ENCODE peak calls at places on chromosomes 16 and 17, in nine cellular contexts. G is right atrium auricular region; W is A549; T is CD8-positive, alpha-beta T cell; K is cardiac muscle cell; L is sigmoid colon; J is heart left ventricle; X is lung; H is IMR-90. U is an unnamed sample.

GRCh38 chr16:11139624-11140375 is 116.2 kb downstream of the SOCS1 start:
- DNase-seq in G (no peak), T (no peak), H (no peak), W (no peak), J (no peak), X (no peak), K (no peak), L (no peak), U (no peak)

GRCh38 chr17:19630651-19631050 is 17.9 kb upstream of the ALDH3A2 start:
- DNase-seq in H (no peak), J (no peak), X (no peak), T (no peak), K (no peak), G (no peak), W (no peak), L (no peak), U (no peak)

GRCh38 chr17:973053-973452 is 6.5 kb downstream of the NXN start:
- DNase-seq in W (no peak), T (no peak), J (no peak), L (no peak), G (no peak), H (no peak), K (no peak), X (no peak), U (no peak)

GRCh38 chr17:63925615-63926014 is 6.5 kb downstream of the CD79B start:
- DNase-seq in H (no peak), G (no peak), T (no peak), L (no peak), J (no peak), W (no peak), K (no peak), X (no peak), U (peak; percentile 0)

GRCh38 chr17:9821921-9822320 is at the start of gene GSG1L2:
- DNase-seq in X (no peak), W (no peak), J (no peak), G (no peak), K (no peak), T (no peak), L (no peak), H (no peak), U (no peak)

GRCh38 chr16:63737633-63738032 is 1384.2 kb downstream of the CDH11 start:
- DNase-seq in K (no peak), H (no peak), W (no peak), T (no peak), J (no peak), L (no peak), G (no peak), X (no peak), U (no peak)

GRCh38 chr16:27237229-27238015 is 31.1 kb downstream of the NSMCE1 start:
- DNase-seq in W (no peak), K (no peak), H (no peak), T (no peak), X (no peak), L (peak; percentile 62), J (peak; percentile 38), G (no peak), U (no peak)

GRCh38 chr17:9402590-9403199 is 172.9 kb downstream of the STX8 start:
- DNase-seq in K (peak; percentile 13), J (no peak), T (no peak), G (no peak), W (peak; percentile 27), X (no peak), L (no peak), H (peak; percentile 23), U (no peak)

GRCh38 chr17:40901981-40902862 is 17.2 kb upstream of the KRT20 start:
- DNase-seq in W (peak; percentile 96), L (no peak), H (peak; percentile 71), G (no peak), T (no peak), X (no peak), K (no peak), J (no peak), U (no peak)

GRCh38 chr16:69566437-69567030 is 768 bp downstream of the NFAT5 start:
- DNase-seq in X (peak; percentile 68), L (peak; percentile 86), W (peak; percentile 49), G (peak; percentile 66), J (peak; percentile 71), H (peak; percentile 68), T (no peak), K (peak; percentile 66), U (peak; percentile 64)

GRCh38 chr17:43660816-43661493 is 767 bp downstream of the MEOX1 start:
- DNase-seq in L (no peak), W (no peak), H (no peak), G (no peak), J (no peak), T (no peak), K (no peak), X (no peak), U (no peak)

GRCh38 chr16:10601444-10602401 is 21.3 kb upstream of the EMP2 start:
- DNase-seq in K (peak; percentile 85), J (peak; percentile 76), W (no peak), X (peak; percentile 82), T (no peak), H (no peak), G (no peak), L (no peak), U (peak; percentile 41)

GRCh38 chr17:7745748-7746470 is 28.4 kb downstream of the DNAH2 start:
- DNase-seq in J (no peak), W (peak; percentile 75), K (no peak), L (no peak), T (no peak), G (peak; percentile 71), X (peak; percentile 72), H (peak; percentile 76), U (no peak)

GRCh38 chr17:65749479-65749878 is 188.0 kb upstream of the AXIN2 start:
- DNase-seq in T (no peak), X (no peak), G (no peak), H (peak; percentile 3), J (no peak), W (no peak), K (no peak), L (no peak), U (no peak)

GRCh38 chr17:8873801-8874715 is 6.6 kb upstream of the PIK3R6 start:
- DNase-seq in L (no peak), W (no peak), G (no peak), H (no peak), K (no peak), X (no peak), J (no peak), T (no peak), U (no peak)

GRCh38 chr17:29589524-29590260 is at the start of gene GIT1:
- DNase-seq in W (peak; percentile 92), G (no peak), K (peak; percentile 95), T (peak; percentile 59), X (peak; percentile 80), L (peak; percentile 92), H (peak; percentile 78), J (peak; percentile 93), U (peak; percentile 89)

GRCh38 chr16:75204410-75204758 is 2.6 kb downstream of the CTRB2 start:
- DNase-seq in X (no peak), H (no peak), W (no peak), G (no peak), T (no peak), J (no peak), K (no peak), L (no peak), U (peak; percentile 8)

GRCh38 chr17:31629696-31630470 is 229.2 kb downstream of the COPRS start:
- DNase-seq in J (no peak), T (no peak), W (no peak), G (no peak), X (no peak), K (no peak), H (peak; percentile 71), L (no peak), U (no peak)

DNA sequence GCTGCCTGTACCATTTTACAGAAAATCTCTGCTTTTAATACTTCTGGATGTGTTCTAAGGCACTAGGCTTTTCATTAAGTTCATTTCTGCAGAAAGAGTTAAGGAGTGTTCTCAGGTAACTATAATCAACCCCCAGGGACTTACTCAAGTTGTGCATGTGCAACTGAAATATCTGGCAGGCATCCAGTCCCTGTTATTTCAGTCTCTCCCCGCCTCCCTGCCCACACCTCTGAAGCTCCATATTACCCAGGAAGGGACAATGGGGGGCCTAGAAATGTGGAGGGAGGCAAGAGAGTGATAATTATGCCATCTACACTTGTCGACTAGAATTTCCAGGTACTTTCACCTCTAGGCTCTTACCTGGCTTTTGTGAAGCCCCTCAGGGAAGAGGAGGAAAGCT is 432.2 kb downstream of the MAF start:
- DNase-seq in X (no peak), G (no peak), H (no peak), L (no peak), W (no peak), K (no peak), T (no peak), J (no peak), U (no peak)
- H3K4me1 ChIP-seq in X (no peaks in the 10 kb centered on the region), G (no peaks in the 10 kb centered on the region), H (no peaks in the 10 kb centered on the region), L (no peaks in the 10 kb centered on the region), W (no peaks in the 10 kb centered on the region), K (peaks cover 12% of the 10 kb centered on the region), T (no peaks in the 10 kb centered on the region), J (no peaks in the 10 kb centered on the region), U (peaks cover 5% of the 10 kb centered on the region)

DNA sequence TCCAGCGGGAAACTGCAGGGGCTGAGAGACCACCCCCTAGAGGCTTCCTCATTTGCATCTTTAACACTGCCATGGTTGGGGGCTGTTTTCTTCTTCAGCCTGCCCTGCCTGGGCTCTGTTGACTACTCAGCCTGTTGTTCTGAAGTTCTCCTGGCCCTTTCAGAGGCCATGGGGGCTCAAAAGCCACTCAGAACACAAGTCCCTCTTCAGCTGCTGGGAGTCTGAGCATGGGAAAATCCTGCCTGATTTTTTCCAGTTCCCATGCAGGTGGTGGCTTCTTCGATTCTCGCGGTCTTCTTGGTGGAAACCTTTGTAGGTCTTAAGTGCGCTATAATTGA is 36.3 kb downstream of the PLCG2 start:
- DNase-seq in T (no peak), L (no peak), J (no peak), G (no peak), K (no peak), W (no peak), X (no peak), H (no peak), U (no peak)
- H3K4me1 ChIP-seq in T (peaks cover 7% of the 10 kb centered on the region), L (no peaks in the 10 kb centered on the region), J (no peaks in the 10 kb centered on the region), G (no peaks in the 10 kb centered on the region), K (no peaks in the 10 kb centered on the region), W (no peaks in the 10 kb centered on the region), X (no peaks in the 10 kb centered on the region), H (no peaks in the 10 kb centered on the region), U (no peaks in the 10 kb centered on the region)

GRCh38 chr16:87461466-87461975 is 31.3 kb downstream of the ZCCHC14 start:
- DNase-seq in G (peak; percentile 76), X (peak; percentile 92), K (peak; percentile 89), J (peak; percentile 61), H (no peak), L (peak; percentile 81), T (no peak), W (peak; percentile 94), U (peak; percentile 45)
- H3K4me1 ChIP-seq in G (no peaks in the 10 kb centered on the region), X (peaks cover 13% of the 10 kb centered on the region), K (peaks cover 29% of the 10 kb centered on the region), J (peaks cover 78% of the 10 kb centered on the region), H (peaks cover 33% of the 10 kb centered on the region), L (no peaks in the 10 kb centered on the region), T (peaks cover 32% of the 10 kb centered on the region), W (peaks cover 40% of the 10 kb centered on the region), U (peaks cover 77% of the 10 kb centered on the region)

DNA sequence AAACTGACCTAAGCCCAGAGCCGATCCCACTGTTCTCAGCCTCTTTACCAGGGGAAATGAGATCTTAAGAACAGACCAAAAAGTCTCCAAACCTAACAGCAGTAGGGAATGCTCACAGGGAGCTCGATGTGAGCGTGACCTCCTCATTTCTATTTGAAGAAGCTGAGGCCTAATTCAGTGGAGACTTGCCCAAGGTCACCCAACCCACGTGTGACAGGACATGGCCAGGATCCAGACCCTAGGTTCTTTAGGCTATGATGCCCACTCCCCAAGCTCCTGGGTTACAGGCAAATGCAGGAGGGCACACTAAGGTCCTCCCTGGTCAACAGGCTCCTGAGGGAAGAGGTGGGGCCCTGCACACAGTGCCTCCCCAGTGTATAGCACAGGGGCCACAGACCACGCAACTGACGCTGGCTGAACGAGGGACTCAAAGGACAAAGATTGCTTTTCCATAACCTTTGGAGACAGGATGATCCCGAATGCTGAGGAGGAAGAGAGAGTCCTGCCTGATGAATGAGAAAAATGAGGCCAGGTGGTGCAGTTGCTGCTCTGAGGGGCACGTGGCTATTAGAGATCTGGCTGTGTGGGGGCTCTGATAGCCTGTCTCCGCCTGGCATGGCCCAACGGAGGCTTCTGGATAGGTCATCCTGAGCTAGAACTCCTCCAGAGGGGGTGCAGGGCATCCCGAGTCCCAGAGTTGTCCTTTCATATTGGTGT is 24.0 kb downstream of the MAP3K14 start:
- DNase-seq in H (no peak), T (no peak), L (no peak), W (no peak), G (no peak), J (no peak), K (no peak), X (no peak), U (no peak)
- H3K4me1 ChIP-seq in H (peaks cover 38% of the 10 kb centered on the region), T (peaks cover 24% of the 10 kb centered on the region), L (no peaks in the 10 kb centered on the region), W (peaks cover 86% of the 10 kb centered on the region), G (no peaks in the 10 kb centered on the region), J (peaks cover 100% of the 10 kb centered on the region), K (peaks cover 61% of the 10 kb centered on the region), X (peaks cover 24% of the 10 kb centered on the region), U (peaks cover 100% of the 10 kb centered on the region)

U was measured in left ventricle myocardium inferior.